ENCODE peak calls at places on chromosomes 7 and 10, in five cellular contexts. One of them, this sample, is unnamed. For H3K4me1, the result is how much of the 10 kb centered on the place peaks cover.

GRCh38 chr10:6014241-6014761 is 37.0 kb upstream of the IL15RA start:
- DNase-seq in IMR-90: peak
- DNase-seq in CD4-positive, alpha-beta memory T cell: peak
- DNase-seq in mammary epithelial cell: peak
- DNase-seq in OCI-LY7: peak
- DNase-seq in this sample: peak

GRCh38 chr7:43879477-43879876 is 10.2 kb upstream of the MRPS24 start:
- DNase-seq in mammary epithelial cell: peak
- DNase-seq in OCI-LY7: no peak
- DNase-seq in CD4-positive, alpha-beta memory T cell: no peak
- DNase-seq in IMR-90: peak
- DNase-seq in this sample: no peak

GRCh38 chr10:96243296-96243695 is 28.1 kb downstream of the BLNK start:
- DNase-seq in OCI-LY7: peak
- DNase-seq in CD4-positive, alpha-beta memory T cell: no peak
- DNase-seq in mammary epithelial cell: no peak
- DNase-seq in IMR-90: no peak
- DNase-seq in this sample: no peak

GRCh38 chr7:5284304-5285281 is 1.9 kb downstream of the SLC29A4 start:
- DNase-seq in OCI-LY7: peak
- DNase-seq in IMR-90: no peak
- DNase-seq in CD4-positive, alpha-beta memory T cell: no peak
- DNase-seq in mammary epithelial cell: no peak
- DNase-seq in this sample: no peak

GRCh38 chr10:130751106-130751840 is 560.2 kb downstream of the TCERG1L start:
- DNase-seq in OCI-LY7: no peak
- DNase-seq in CD4-positive, alpha-beta memory T cell: no peak
- DNase-seq in IMR-90: no peak
- DNase-seq in mammary epithelial cell: no peak
- DNase-seq in this sample: no peak

GRCh38 chr7:128863433-128863989 is 855 bp downstream of the ATP6V1F start:
- DNase-seq in IMR-90: peak
- DNase-seq in CD4-positive, alpha-beta memory T cell: peak
- DNase-seq in mammary epithelial cell: peak
- DNase-seq in OCI-LY7: peak
- DNase-seq in this sample: no peak

GRCh38 chr7:45583296-45583695 is 9.1 kb downstream of the ADCY1 start:
- DNase-seq in OCI-LY7: no peak
- DNase-seq in mammary epithelial cell: no peak
- DNase-seq in CD4-positive, alpha-beta memory T cell: no peak
- DNase-seq in IMR-90: no peak
- DNase-seq in this sample: no peak

GRCh38 chr7:5526190-5527037 is 102.8 kb upstream of the TNRC18 start:
- DNase-seq in OCI-LY7: peak
- DNase-seq in IMR-90: peak
- DNase-seq in CD4-positive, alpha-beta memory T cell: no peak
- DNase-seq in mammary epithelial cell: peak
- DNase-seq in this sample: no peak

GRCh38 chr10:74923556-74923955 is 97.2 kb downstream of the KAT6B start:
- DNase-seq in CD4-positive, alpha-beta memory T cell: no peak
- DNase-seq in OCI-LY7: peak
- DNase-seq in IMR-90: no peak
- DNase-seq in mammary epithelial cell: no peak
- DNase-seq in this sample: no peak

GRCh38 chr10:27646194-27646593 is 99.4 kb downstream of the MKX start:
- DNase-seq in CD4-positive, alpha-beta memory T cell: no peak
- DNase-seq in OCI-LY7: no peak
- DNase-seq in IMR-90: peak
- DNase-seq in mammary epithelial cell: no peak
- DNase-seq in this sample: no peak

GRCh38 chr10:121459765-121460453 is 138.3 kb downstream of the FGFR2 start:
- DNase-seq in OCI-LY7: no peak
- DNase-seq in IMR-90: no peak
- DNase-seq in mammary epithelial cell: peak
- DNase-seq in CD4-positive, alpha-beta memory T cell: no peak
- DNase-seq in this sample: peak

GRCh38 chr7:4242706-4243105 is 439.4 kb upstream of the FOXK1 start:
- DNase-seq in mammary epithelial cell: no peak
- DNase-seq in CD4-positive, alpha-beta memory T cell: no peak
- DNase-seq in IMR-90: no peak
- DNase-seq in OCI-LY7: no peak
- DNase-seq in this sample: no peak

GRCh38 chr7:80635533-80635932 is 2.9 kb upstream of the CD36 start:
- DNase-seq in CD4-positive, alpha-beta memory T cell: no peak
- DNase-seq in mammary epithelial cell: no peak
- DNase-seq in OCI-LY7: no peak
- DNase-seq in IMR-90: peak
- DNase-seq in this sample: no peak

GRCh38 chr10:113019692-113020424 is 69.8 kb downstream of the TCF7L2 start:
- DNase-seq in OCI-LY7: no peak
- DNase-seq in mammary epithelial cell: no peak
- DNase-seq in CD4-positive, alpha-beta memory T cell: no peak
- DNase-seq in IMR-90: no peak
- DNase-seq in this sample: no peak

GRCh38 chr10:101165736-101166135 is 34.6 kb downstream of the TLX1 start:
- DNase-seq in IMR-90: no peak
- DNase-seq in OCI-LY7: no peak
- DNase-seq in CD4-positive, alpha-beta memory T cell: no peak
- DNase-seq in mammary epithelial cell: no peak
- DNase-seq in this sample: no peak

GRCh38 chr7:83413425-83413824 is 235.5 kb downstream of the SEMA3E start:
- DNase-seq in OCI-LY7: no peak
- DNase-seq in CD4-positive, alpha-beta memory T cell: no peak
- DNase-seq in IMR-90: peak
- DNase-seq in mammary epithelial cell: peak
- DNase-seq in this sample: no peak

GRCh38 chr7:30068117-30068516 is 39.9 kb downstream of the PLEKHA8 start:
- DNase-seq in OCI-LY7: no peak
- DNase-seq in IMR-90: peak
- DNase-seq in mammary epithelial cell: peak
- DNase-seq in CD4-positive, alpha-beta memory T cell: no peak
- DNase-seq in this sample: no peak

GRCh38 chr10:114304566-114305421 is 65.7 kb downstream of the VWA2 start:
- DNase-seq in mammary epithelial cell: no peak
- DNase-seq in IMR-90: no peak
- DNase-seq in OCI-LY7: peak
- DNase-seq in CD4-positive, alpha-beta memory T cell: peak
- DNase-seq in this sample: no peak

GRCh38 chr10:132452651-132453469 is 55.9 kb downstream of the PWWP2B start:
- DNase-seq in IMR-90: peak
- DNase-seq in mammary epithelial cell: peak
- DNase-seq in CD4-positive, alpha-beta memory T cell: peak
- DNase-seq in OCI-LY7: peak
- DNase-seq in this sample: no peak

GRCh38 chr10:48233643-48234042 is 40.9 kb downstream of the FRMPD2 start:
- DNase-seq in CD4-positive, alpha-beta memory T cell: no peak
- DNase-seq in mammary epithelial cell: no peak
- DNase-seq in IMR-90: no peak
- DNase-seq in OCI-LY7: no peak
- DNase-seq in this sample: no peak

GRCh38 chr10:85979598-85979997 is 387.0 kb downstream of the GRID1 start:
- DNase-seq in IMR-90: no peak
- DNase-seq in CD4-positive, alpha-beta memory T cell: no peak
- DNase-seq in OCI-LY7: no peak
- DNase-seq in mammary epithelial cell: no peak
- DNase-seq in this sample: no peak

GRCh38 chr7:101858437-101859385 is 41.3 kb downstream of the CUX1 start:
- DNase-seq in IMR-90: no peak
- DNase-seq in CD4-positive, alpha-beta memory T cell: no peak
- DNase-seq in OCI-LY7: peak
- DNase-seq in mammary epithelial cell: no peak
- DNase-seq in this sample: no peak
- H3K4me1 ChIP-seq in IMR-90: under half
- H3K4me1 ChIP-seq in CD4-positive, alpha-beta memory T cell: under half
- H3K4me1 ChIP-seq in OCI-LY7: half or more
- H3K4me1 ChIP-seq in mammary epithelial cell: under half
- H3K4me1 ChIP-seq in this sample: half or more

DNA sequence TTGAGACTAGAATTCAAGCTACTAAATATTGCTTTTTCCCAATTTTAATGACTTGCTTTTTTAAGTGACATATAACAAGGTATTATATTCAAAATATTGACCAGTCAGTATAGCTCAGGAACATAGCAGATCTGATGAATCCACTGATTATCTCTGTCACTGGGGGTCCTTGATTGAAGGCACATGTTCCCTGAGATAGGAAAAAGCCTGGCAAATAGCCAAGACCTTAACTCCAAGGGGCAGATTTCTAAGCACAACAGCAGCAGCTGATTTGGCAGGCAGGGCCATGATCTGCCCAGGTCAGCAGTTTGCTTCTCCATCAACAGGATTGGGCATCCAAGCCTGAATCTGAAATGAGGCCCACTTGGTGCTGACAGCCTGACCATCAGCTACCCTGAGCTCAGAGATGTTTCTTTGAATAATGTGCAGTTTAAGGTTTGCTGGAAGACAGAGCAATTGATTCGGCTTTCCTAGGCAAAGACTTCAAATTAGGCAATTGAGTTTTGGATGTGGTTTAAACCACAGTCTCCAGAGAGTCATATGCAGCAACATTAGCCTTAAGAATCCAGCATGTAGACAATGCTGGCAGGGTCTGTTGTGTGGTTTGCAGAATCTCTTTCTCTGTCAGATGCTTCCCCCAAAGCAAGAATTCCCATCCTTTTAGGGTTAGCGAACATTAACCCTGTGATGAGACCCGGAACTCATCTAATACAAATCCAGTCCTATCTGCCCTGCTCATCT is 352.6 kb downstream of the ADRA2A start:
- DNase-seq in CD4-positive, alpha-beta memory T cell: no peak
- DNase-seq in OCI-LY7: no peak
- DNase-seq in mammary epithelial cell: no peak
- DNase-seq in IMR-90: no peak
- DNase-seq in this sample: no peak
- H3K27ac ChIP-seq in CD4-positive, alpha-beta memory T cell: no peak
- H3K27ac ChIP-seq in OCI-LY7: no peak
- H3K27ac ChIP-seq in mammary epithelial cell: no peak
- H3K27ac ChIP-seq in IMR-90: no peak
- H3K27ac ChIP-seq in this sample: no peak

DNA sequence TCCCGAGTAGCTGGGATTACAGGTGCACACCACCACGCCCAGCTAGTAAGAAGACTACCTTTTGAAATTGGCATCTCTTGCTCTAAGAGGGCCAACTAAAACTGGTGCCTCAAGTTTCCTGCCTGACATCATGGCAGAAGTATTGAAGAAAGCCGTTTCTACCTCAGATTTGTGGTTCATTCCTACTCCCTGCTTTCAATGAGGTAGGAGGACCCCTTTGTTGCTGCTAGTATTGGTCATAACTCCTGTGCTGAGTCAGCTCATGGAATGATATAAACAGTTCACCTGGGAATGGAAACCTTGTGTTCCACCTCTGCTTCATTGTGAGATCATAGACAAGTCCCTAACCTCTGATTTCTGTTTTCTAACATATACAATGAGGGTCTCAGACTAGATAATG is 82.8 kb downstream of the CDK6 start:
- DNase-seq in IMR-90: peak
- DNase-seq in CD4-positive, alpha-beta memory T cell: no peak
- DNase-seq in OCI-LY7: no peak
- DNase-seq in mammary epithelial cell: peak
- DNase-seq in this sample: no peak
- H3K4me1 ChIP-seq in IMR-90: under half
- H3K4me1 ChIP-seq in CD4-positive, alpha-beta memory T cell: under half
- H3K4me1 ChIP-seq in OCI-LY7: under half
- H3K4me1 ChIP-seq in mammary epithelial cell: half or more
- H3K4me1 ChIP-seq in this sample: under half

GRCh38 chr7:150587551-150587950 is 20.4 kb downstream of the GIMAP4 start:
- DNase-seq in OCI-LY7: no peak
- DNase-seq in IMR-90: no peak
- DNase-seq in CD4-positive, alpha-beta memory T cell: no peak
- DNase-seq in mammary epithelial cell: no peak
- DNase-seq in this sample: no peak
- H3K27ac ChIP-seq in OCI-LY7: no peak
- H3K27ac ChIP-seq in IMR-90: no peak
- H3K27ac ChIP-seq in CD4-positive, alpha-beta memory T cell: no peak
- H3K27ac ChIP-seq in mammary epithelial cell: no peak
- H3K27ac ChIP-seq in this sample: no peak

DNA sequence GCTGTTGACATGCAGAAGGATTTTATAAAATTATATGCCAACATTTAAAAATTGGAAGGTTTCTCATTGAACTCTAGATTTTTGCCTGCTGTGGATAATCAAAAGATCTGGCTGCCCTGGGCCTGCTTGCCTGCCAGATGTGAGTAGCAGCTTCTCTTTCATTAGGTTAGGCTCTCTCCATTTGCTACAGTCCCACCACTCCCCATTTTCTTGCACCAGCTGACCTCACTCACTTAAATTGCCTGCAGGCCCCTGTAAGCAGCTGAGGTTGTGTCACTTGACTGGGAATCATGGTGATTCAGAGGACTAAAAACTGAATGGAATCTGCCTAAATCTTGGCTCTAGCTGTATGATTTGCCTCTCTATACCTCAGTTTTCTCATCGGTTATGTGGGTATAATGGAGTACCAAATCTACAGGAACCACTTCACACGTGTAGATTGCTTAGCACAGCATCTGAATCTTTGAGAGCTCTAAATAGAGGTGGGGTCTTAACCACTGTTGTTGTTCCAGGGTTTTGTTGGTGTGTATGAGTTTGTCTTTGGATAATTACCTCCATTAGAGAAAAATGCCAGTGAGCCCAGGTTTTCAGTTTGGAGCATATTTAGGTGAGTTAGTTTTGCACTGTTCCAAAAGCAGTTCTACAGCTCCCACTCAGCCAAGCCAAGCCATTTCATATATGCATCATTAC is 18.6 kb upstream of the RAPGEF5 start:
- DNase-seq in OCI-LY7: no peak
- DNase-seq in CD4-positive, alpha-beta memory T cell: no peak
- DNase-seq in mammary epithelial cell: peak
- DNase-seq in IMR-90: peak
- DNase-seq in this sample: no peak
- H3K4me1 ChIP-seq in OCI-LY7: under half
- H3K4me1 ChIP-seq in CD4-positive, alpha-beta memory T cell: under half
- H3K4me1 ChIP-seq in mammary epithelial cell: under half
- H3K4me1 ChIP-seq in IMR-90: under half
- H3K4me1 ChIP-seq in this sample: under half

DNA sequence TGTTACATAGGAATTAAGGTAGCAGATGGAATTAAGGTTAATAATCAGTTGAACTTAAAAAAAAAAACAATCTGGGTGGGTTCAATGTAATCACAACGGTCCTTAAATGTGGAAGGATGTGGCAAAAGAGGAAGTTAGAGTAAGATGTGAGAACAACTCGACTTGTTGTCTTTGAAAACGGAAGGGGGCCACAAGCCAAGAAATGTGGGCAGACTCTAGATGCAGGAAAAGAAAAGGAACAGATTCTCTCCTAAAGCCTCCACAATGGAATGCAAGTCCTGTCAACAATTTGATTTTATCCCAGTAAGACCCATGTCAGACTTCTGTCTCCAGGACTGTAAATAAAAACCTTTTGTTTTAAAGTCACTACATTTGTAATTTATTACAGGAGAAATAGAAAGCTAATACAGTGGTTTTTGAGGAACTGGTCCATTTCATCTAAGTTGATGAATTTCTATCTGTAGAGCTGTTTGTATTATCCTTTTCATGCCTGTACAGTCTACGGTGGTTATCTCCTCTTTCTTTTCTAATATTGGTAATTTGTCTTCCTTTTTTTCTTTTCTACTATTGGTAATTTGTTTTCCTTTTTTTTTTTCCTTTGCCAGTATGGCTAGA is 8.6 kb downstream of the MCMBP start:
- DNase-seq in IMR-90: no peak
- DNase-seq in OCI-LY7: peak
- DNase-seq in mammary epithelial cell: no peak
- DNase-seq in CD4-positive, alpha-beta memory T cell: no peak
- DNase-seq in this sample: no peak
- H3K27ac ChIP-seq in IMR-90: no peak
- H3K27ac ChIP-seq in OCI-LY7: peak
- H3K27ac ChIP-seq in mammary epithelial cell: no peak
- H3K27ac ChIP-seq in CD4-positive, alpha-beta memory T cell: no peak
- H3K27ac ChIP-seq in this sample: no peak

This sample was measured in thoracic aorta.